ENCODE peak calls at places on chromosomes 13 and 19, in nine cellular contexts. B, G, N, S, O, P, R, Z and X are unnamed samples.

GRCh38 chr19:15332311-15332996 is at the start of gene BRD4:
- DNase-seq in P (no peak), N (peak), G (peak), O (peak), Z (peak), S (peak), R (peak), B (peak), X (peak)

GRCh38 chr19:19635313-19635702 is 7.3 kb upstream of the LPAR2 start:
- DNase-seq in S (no peak), G (no peak), O (no peak), Z (no peak), P (no peak), R (no peak), B (no peak), N (no peak), X (no peak)

GRCh38 chr19:41934849-41935374 is 6.7 kb upstream of the ERFL start:
- DNase-seq in S (peak), G (peak), P (peak), B (peak), Z (peak), N (peak), R (no peak), O (peak), X (peak)

GRCh38 chr13:104204177-104204576 is 1138.0 kb upstream of the SLC10A2 start:
- DNase-seq in O (no peak), G (no peak), P (no peak), B (no peak), Z (no peak), S (no peak), N (no peak), R (no peak), X (no peak)

GRCh38 chr19:51726049-51726448 is 2.3 kb upstream of the HAS1 start:
- DNase-seq in R (peak), B (no peak), Z (no peak), O (no peak), P (no peak), G (no peak), S (no peak), N (peak), X (no peak)

GRCh38 chr13:114282143-114282685 is 813 bp downstream of the UPF3A start:
- DNase-seq in P (no peak), R (no peak), N (peak), B (no peak), G (peak), O (no peak), Z (peak), S (no peak), X (no peak)

GRCh38 chr19:2047449-2048103 is 3.5 kb downstream of the MKNK2 start:
- DNase-seq in O (no peak), G (peak), R (no peak), N (peak), S (peak), Z (peak), P (no peak), B (no peak), X (peak)

GRCh38 chr19:1847684-1848398 is 442 bp downstream of the REXO1 start:
- DNase-seq in N (no peak), P (no peak), O (no peak), S (no peak), Z (peak), R (peak), B (no peak), G (no peak), X (no peak)

GRCh38 chr13:109968876-109969577 is 182.6 kb upstream of the IRS2 start:
- DNase-seq in S (no peak), B (no peak), P (no peak), O (no peak), N (no peak), Z (no peak), R (no peak), G (no peak), X (no peak)

GRCh38 chr13:109922518-109922917 is 136.1 kb upstream of the IRS2 start:
- DNase-seq in B (no peak), O (no peak), S (no peak), P (no peak), Z (peak), N (no peak), R (peak), G (no peak), X (no peak)

GRCh38 chr13:20428666-20429644 is 96.7 kb downstream of the CRYL1 start:
- DNase-seq in S (no peak), P (no peak), N (no peak), G (no peak), B (no peak), O (no peak), Z (peak), R (peak), X (no peak)

GRCh38 chr13:43061496-43062280 is 38.3 kb downstream of the DNAJC15 start:
- DNase-seq in S (no peak), R (no peak), G (no peak), N (no peak), O (no peak), P (no peak), B (no peak), Z (peak), X (no peak)

GRCh38 chr19:15282311-15282705 is 50.0 kb downstream of the BRD4 start:
- DNase-seq in P (no peak), S (no peak), N (no peak), O (no peak), R (no peak), G (no peak), Z (no peak), B (no peak), X (no peak)

GRCh38 chr13:80574113-80574512 is 233.2 kb upstream of the SPRY2 start:
- DNase-seq in O (no peak), G (no peak), P (no peak), R (no peak), B (no peak), Z (no peak), N (no peak), S (no peak), X (no peak)

GRCh38 chr19:7923295-7924191 is 2.4 kb downstream of the CTXN1 start:
- DNase-seq in G (no peak), P (no peak), R (no peak), Z (no peak), S (no peak), B (no peak), N (peak), O (no peak), X (no peak)

GRCh38 chr13:112692104-112692503 is 2.3 kb downstream of the ATP11A start:
- DNase-seq in N (no peak), B (no peak), G (peak), P (no peak), S (no peak), O (no peak), Z (no peak), R (no peak), X (no peak)

GRCh38 chr13:67769063-67769986 is 539.2 kb upstream of the PCDH9 start:
- DNase-seq in O (no peak), B (no peak), S (no peak), P (no peak), G (peak), R (no peak), N (no peak), Z (no peak), X (no peak)

GRCh38 chr13:32537580-32538233 is 888 bp downstream of the N4BP2L2 start:
- DNase-seq in R (peak), Z (no peak), N (peak), S (no peak), O (peak), G (peak), B (no peak), P (peak), X (peak)

GRCh38 chr19:18995804-18996241 is 37.5 kb downstream of the SUGP2 start:
- DNase-seq in R (peak), S (peak), P (peak), B (no peak), O (no peak), N (peak), G (no peak), Z (peak), X (no peak)

GRCh38 chr13:51797664-51798488 is 6.1 kb downstream of the DHRS12 start:
- DNase-seq in O (peak), G (no peak), N (no peak), Z (peak), B (no peak), P (peak), S (peak), R (peak), X (peak)

GRCh38 chr13:20473888-20474287 is 51.8 kb downstream of the CRYL1 start:
- DNase-seq in N (no peak), Z (no peak), O (no peak), S (no peak), B (no peak), P (no peak), G (no peak), R (no peak), X (no peak)

GRCh38 chr19:56671613-56671994 is at the start of gene ZNF835:
- DNase-seq in R (peak), B (peak), N (peak), P (no peak), O (peak), G (peak), S (no peak), Z (no peak), X (peak)

GRCh38 chr19:4909172-4909896 is at the start of gene UHRF1:
- DNase-seq in O (no peak), P (no peak), N (no peak), R (peak), B (no peak), G (peak), S (no peak), Z (peak), X (no peak)

GRCh38 chr19:45152504-45153338 is 8.1 kb downstream of the NKPD1 start:
- DNase-seq in N (peak), Z (no peak), P (no peak), R (peak), B (no peak), O (peak), S (no peak), G (peak), X (peak)

GRCh38 chr13:22893149-22893548 is 287.6 kb upstream of the SGCG start:
- DNase-seq in P (no peak), S (no peak), B (no peak), O (no peak), Z (no peak), G (no peak), N (no peak), R (no peak), X (no peak)

DNA sequence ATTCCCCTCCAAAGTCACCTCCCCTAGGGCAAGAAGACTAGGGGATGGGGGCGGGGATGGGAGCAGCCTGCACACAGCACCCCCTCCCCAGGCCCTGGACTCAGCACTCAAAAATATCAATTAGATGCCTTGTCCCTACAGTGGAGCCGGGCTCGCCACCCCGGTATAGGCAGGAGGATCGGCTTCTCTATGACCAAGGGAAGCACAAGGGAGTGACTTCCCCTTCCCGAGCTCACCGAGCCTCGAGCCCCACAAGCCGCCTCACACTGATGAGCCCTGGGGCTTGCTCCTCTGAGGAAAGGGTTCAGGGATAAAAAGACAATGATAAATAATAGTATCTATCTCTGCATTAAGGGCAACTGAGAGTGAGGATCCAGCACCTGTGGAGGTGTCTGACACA is 51.5 kb downstream of the STK24 start:
- DNase-seq in B (no peak), P (no peak), R (no peak), N (no peak), G (no peak), O (no peak), Z (no peak), S (no peak), X (no peak)
- H3K27ac ChIP-seq in B (no peak), P (no peak), R (no peak), N (no peak), G (no peak), O (peak), Z (no peak), S (no peak), X (no peak)

DNA sequence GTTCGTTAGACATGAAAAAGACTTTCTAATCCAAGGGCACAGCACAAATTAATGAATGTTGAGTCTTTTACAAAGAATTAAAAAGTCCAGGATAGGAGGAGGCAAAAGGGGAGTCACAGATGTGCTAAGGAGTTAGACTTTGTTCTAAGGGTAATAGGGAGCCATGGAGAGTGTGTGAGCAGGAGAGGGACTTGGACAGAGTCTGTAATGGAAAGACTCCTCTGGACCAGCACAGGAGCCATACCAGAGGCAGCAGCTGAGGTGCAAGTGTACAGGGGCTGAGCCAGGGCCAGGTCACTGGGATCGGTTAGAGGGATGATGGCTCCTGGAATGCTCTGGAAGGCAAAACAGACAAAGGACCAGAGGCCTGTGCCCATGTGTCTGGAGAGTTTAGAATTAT is 10.5 kb downstream of the GTPBP3 start:
- DNase-seq in R (no peak), Z (no peak), S (no peak), O (no peak), P (no peak), G (no peak), N (no peak), B (no peak), X (no peak)
- H3K4me3 ChIP-seq in R (no peak), Z (no peak), S (no peak), O (no peak), P (no peak), G (no peak), N (no peak), B (no peak), X (no peak)

GRCh38 chr19:13104848-13105646 is 2.4 kb upstream of the LYL1 start:
- DNase-seq in Z (no peak), P (no peak), B (no peak), O (no peak), R (no peak), N (no peak), G (peak), S (no peak), X (no peak)

GRCh38 chr19:13109361-13110098 is 6.9 kb upstream of the LYL1 start:
- DNase-seq in P (no peak), O (no peak), R (no peak), Z (no peak), G (no peak), N (no peak), S (no peak), B (no peak), X (no peak)

GRCh38 chr19:13115936-13116281 is 631 bp downstream of the TRMT1 start:
- DNase-seq in S (no peak), G (no peak), Z (no peak), N (no peak), O (no peak), B (no peak), P (no peak), R (no peak), X (no peak)

GRCh38 chr19:13112555-13112954 is 4.0 kb downstream of the TRMT1 start:
- DNase-seq in P (no peak), B (no peak), S (no peak), G (no peak), O (no peak), N (no peak), Z (no peak), R (no peak), X (no peak)

GRCh38 chr19:13110099-13110610 is 6.4 kb downstream of the TRMT1 start:
- DNase-seq in O (no peak), G (no peak), B (no peak), R (no peak), S (no peak), P (no peak), Z (no peak), N (no peak), X (no peak)
- H3K27ac ChIP-seq in O (no peak), G (no peak), B (no peak), R (no peak), S (no peak), P (no peak), Z (no peak), N (no peak), X (no peak)

GRCh38 chr13:49098771-49099512 is 121.2 kb upstream of the MLNR start:
- DNase-seq in O (no peak), R (peak), B (no peak), P (peak), Z (no peak), S (no peak), G (no peak), N (no peak), X (no peak)
- H3K4me3 ChIP-seq in O (no peak), R (no peak), B (no peak), P (no peak), Z (peak), S (no peak), G (no peak), N (no peak), X (no peak)

GRCh38 chr13:49936085-49936942 is at the start of gene SPRYD7:
- DNase-seq in P (peak), Z (peak), S (peak), O (peak), N (peak), G (peak), B (peak), R (peak), X (peak)
- H3K27ac ChIP-seq in P (peak), Z (peak), S (peak), O (peak), N (peak), G (peak), B (peak), R (peak), X (peak)

GRCh38 chr13:29596064-29596418 is 553 bp upstream of the SLC7A1 start:
- DNase-seq in O (no peak), Z (no peak), S (no peak), B (no peak), P (no peak), N (no peak), G (no peak), R (no peak), X (no peak)
- H3K4me3 ChIP-seq in O (peak), Z (peak), S (peak), B (peak), P (peak), N (peak), G (peak), R (peak), X (peak)

DNA sequence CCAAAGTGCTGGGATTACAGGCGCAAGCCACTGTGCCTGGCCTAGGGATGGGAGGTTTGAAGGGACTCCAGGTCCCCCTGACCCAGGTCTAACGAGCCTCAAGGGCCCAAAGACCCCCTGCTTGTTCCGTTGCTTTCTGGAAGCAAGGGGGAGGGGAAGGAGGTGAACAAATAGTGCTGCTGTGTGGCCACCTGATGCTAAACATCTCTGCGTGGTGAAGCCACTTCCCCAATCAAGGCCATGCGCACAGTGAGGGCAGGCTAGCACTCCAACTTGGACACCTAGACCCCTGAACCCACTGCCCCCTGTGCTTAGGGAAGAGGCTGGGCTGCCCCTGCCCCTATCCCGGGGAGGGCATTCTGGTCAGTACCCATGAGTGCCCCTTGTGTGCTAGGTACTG is 24.0 kb downstream of the CARM1 start:
- DNase-seq in O (no peak), N (no peak), Z (no peak), G (no peak), B (no peak), R (no peak), P (no peak), S (no peak), X (no peak)
- H3K27ac ChIP-seq in O (no peak), N (no peak), Z (no peak), G (no peak), B (no peak), R (no peak), P (no peak), S (no peak), X (no peak)